ENCODE peak calls at places on chromosome 22, in five cellular contexts. Y is activated CD8-positive, alpha-beta memory T cell treated with anti-CD3 and anti-CD28 coated beads, Interleukin-2, amount 50 U/mL, for 48 hours; G is GM12865; T is activated naive CD4-positive, alpha-beta T cell treated with anti-CD3 and anti-CD28 coated beads, Interleukin-2, amount 50 U/mL, for 72 hours; W is RWPE1. H is an unnamed sample.

GRCh38 chr22:47094861-47095330 is 332.4 kb downstream of the TBC1D22A start:
- DNase-seq in Y (no peak), G (no peak), T (no peak), W (peak), H (no peak)

GRCh38 chr22:30261134-30261533 is 5.5 kb downstream of the OSM start:
- DNase-seq in G (no peak), Y (no peak), W (no peak), T (no peak), H (no peak)

GRCh38 chr22:19955241-19956128 is 13.9 kb upstream of the TXNRD2 start:
- DNase-seq in G (no peak), T (no peak), W (no peak), Y (no peak), H (no peak)

GRCh38 chr22:21446827-21447690 is 20.1 kb upstream of the TMEM191C start:
- DNase-seq in Y (peak), T (no peak), W (no peak), G (no peak), H (no peak)

GRCh38 chr22:36330655-36331305 is 57.0 kb downstream of the MYH9 start:
- DNase-seq in Y (no peak), G (peak), T (no peak), W (no peak), H (no peak)

GRCh38 chr22:27317156-27317555 is 484.4 kb downstream of the MN1 start:
- DNase-seq in W (no peak), T (no peak), Y (no peak), G (no peak), H (no peak)

GRCh38 chr22:33735978-33736377 is 184.3 kb downstream of the LARGE1 start:
- DNase-seq in Y (no peak), W (no peak), G (no peak), T (no peak), H (no peak)

GRCh38 chr22:18060646-18061620 is 16.9 kb upstream of the PEX26 start:
- DNase-seq in W (peak), G (no peak), T (no peak), Y (no peak), H (no peak)

GRCh38 chr22:22059476-22060002 is 77.0 kb upstream of the TOP3B start:
- DNase-seq in Y (no peak), T (no peak), W (no peak), G (no peak), H (no peak)

GRCh38 chr22:42877158-42877557 is 20.1 kb upstream of the ARFGAP3 start:
- DNase-seq in G (no peak), Y (no peak), T (no peak), W (no peak), H (no peak)

GRCh38 chr22:50298937-50299656 is 8.3 kb downstream of the PLXNB2 start:
- DNase-seq in G (no peak), Y (no peak), W (no peak), T (no peak), H (no peak)

GRCh38 chr22:49670610-49671330 is 156.9 kb downstream of the BRD1 start:
- DNase-seq in W (no peak), G (no peak), T (peak), Y (peak), H (peak)

GRCh38 chr22:48257690-48258065 is 1495.2 kb downstream of the TBC1D22A start:
- DNase-seq in W (no peak), G (no peak), T (no peak), Y (no peak), H (no peak)

GRCh38 chr22:18109410-18110193 is 1.0 kb upstream of the TUBA8 start:
- DNase-seq in T (no peak), G (peak), Y (no peak), W (no peak), H (no peak)

GRCh38 chr22:46791201-46791731 is 28.8 kb downstream of the TBC1D22A start:
- DNase-seq in W (peak), T (peak), Y (peak), G (peak), H (no peak)

GRCh38 chr22:28799834-28800307 is 498 bp downstream of the XBP1 start:
- DNase-seq in T (peak), Y (peak), W (peak), G (peak), H (no peak)

GRCh38 chr22:19626666-19627065 is 87.6 kb upstream of the SEPTIN5 start:
- DNase-seq in T (no peak), Y (no peak), W (no peak), G (no peak), H (no peak)

GRCh38 chr22:23856721-23857605 is 712 bp upstream of the SLC2A11 start:
- DNase-seq in G (peak), W (no peak), T (no peak), Y (peak), H (peak)

GRCh38 chr22:40955516-40955915 is 4.3 kb downstream of the RBX1 start:
- DNase-seq in T (no peak), W (no peak), Y (no peak), G (no peak), H (no peak)

GRCh38 chr22:29225422-29226090 is 19.9 kb downstream of the EMID1 start:
- DNase-seq in W (no peak), Y (no peak), T (no peak), G (no peak), H (no peak)

GRCh38 chr22:36846271-36846670 is 14.5 kb upstream of the NCF4 start:
- DNase-seq in T (no peak), Y (no peak), W (no peak), G (no peak), H (no peak)

GRCh38 chr22:49262167-49262566 is 565.5 kb downstream of the BRD1 start:
- DNase-seq in Y (no peak), G (no peak), W (no peak), T (no peak), H (no peak)

GRCh38 chr22:50150161-50151129 is 20.1 kb upstream of the PANX2 start:
- DNase-seq in W (no peak), G (no peak), Y (no peak), T (no peak), H (no peak)

GRCh38 chr22:41532908-41533825 is 11.1 kb downstream of the POLR3H start:
- DNase-seq in G (peak), W (no peak), Y (peak), T (peak), H (no peak)

GRCh38 chr22:32528316-32528715 is 53.7 kb downstream of the FBXO7 start:
- DNase-seq in T (no peak), W (no peak), Y (no peak), G (no peak), H (no peak)

GRCh38 chr22:40308999-40309578 is 37.2 kb upstream of the ADSL start:
- DNase-seq in G (no peak), W (no peak), Y (no peak), T (no peak), H (no peak)

GRCh38 chr22:25840162-25840561 is 98.2 kb downstream of the MYO18B start:
- DNase-seq in Y (no peak), W (no peak), T (no peak), G (no peak), H (no peak)

GRCh38 chr22:45098056-45098455 is 65.7 kb upstream of the NUP50 start:
- DNase-seq in Y (no peak), T (no peak), G (no peak), W (no peak), H (no peak)

GRCh38 chr22:47392054-47392347 is 629.6 kb downstream of the TBC1D22A start:
- DNase-seq in Y (no peak), T (no peak), W (no peak), G (no peak), H (no peak)

GRCh38 chr22:28883917-28884753 is 763 bp downstream of the ZNRF3 start:
- DNase-seq in W (peak), G (peak), Y (peak), T (peak), H (no peak)

GRCh38 chr22:49983148-49984042 is 22.8 kb downstream of the PIM3 start:
- DNase-seq in Y (peak), G (no peak), W (no peak), T (no peak), H (no peak)

GRCh38 chr22:22235564-22235963 is 9.0 kb upstream of the VPREB1 start:
- DNase-seq in W (no peak), Y (peak), T (peak), G (peak), H (no peak)